ENCODE peak calls at places on chromosomes 5 and 9, in nine cellular contexts. O is breast epithelium, T is GM23338, X is sigmoid colon, B is spleen, Y is stomach, U is suprapubic skin, N is GM12878, E is Panc1. K is an unnamed sample. For H3K4me1, the result is how much of the 10 kb centered on the place peaks cover.

GRCh38 chr5:169280696-169281095 is 20.2 kb downstream of the SLIT3 start:
- DNase-seq in T (no peak), E (no peak), X (no peak), N (no peak), B (no peak), Y (no peak), O (no peak), U (no peak), K (no peak)

GRCh38 chr9:72991772-72992171 is 38.9 kb upstream of the ALDH1A1 start:
- DNase-seq in X (no peak), E (no peak), N (no peak), Y (no peak), B (no peak), U (no peak), O (no peak), T (no peak), K (no peak)

GRCh38 chr5:78887384-78888118 is 97.6 kb downstream of the ARSB start:
- DNase-seq in X (no peak), B (no peak), E (no peak), Y (no peak), T (no peak), O (no peak), N (peak), U (no peak), K (no peak)

GRCh38 chr9:78562021-78562420 is 265.1 kb downstream of the PSAT1 start:
- DNase-seq in Y (no peak), N (no peak), X (no peak), U (no peak), T (no peak), O (no peak), E (no peak), B (no peak), K (no peak)

GRCh38 chr5:163565492-163565891 is 60.1 kb downstream of the MAT2B start:
- DNase-seq in T (peak), N (no peak), Y (no peak), B (no peak), U (no peak), O (no peak), E (no peak), X (no peak), K (no peak)

GRCh38 chr5:1276930-1277329 is 17.9 kb downstream of the TERT start:
- DNase-seq in X (no peak), E (no peak), Y (no peak), B (no peak), O (no peak), N (no peak), T (no peak), U (no peak), K (no peak)

GRCh38 chr5:16983972-16984371 is 47.9 kb upstream of the MYO10 start:
- DNase-seq in E (no peak), N (no peak), T (peak), O (no peak), Y (no peak), X (no peak), U (no peak), B (no peak), K (no peak)

GRCh38 chr9:4108708-4109444 is 191.0 kb downstream of the GLIS3 start:
- DNase-seq in X (no peak), E (no peak), T (no peak), Y (no peak), O (no peak), U (no peak), B (no peak), N (no peak), K (no peak)

GRCh38 chr5:148972958-148973357 is 89.9 kb downstream of the SH3TC2 start:
- DNase-seq in O (no peak), E (peak), B (no peak), N (no peak), T (no peak), U (no peak), Y (peak), X (peak), K (no peak)

GRCh38 chr9:137301086-137301947 is 754 bp downstream of the NRARP start:
- DNase-seq in U (no peak), N (no peak), Y (peak), E (no peak), O (no peak), T (peak), B (no peak), X (no peak), K (no peak)

GRCh38 chr5:92944903-92945629 is 636.0 kb downstream of the NR2F1-AS1 start:
- DNase-seq in O (no peak), X (no peak), E (no peak), T (no peak), N (no peak), B (no peak), Y (no peak), U (no peak), K (no peak)

GRCh38 chr5:135160036-135160675 is 126.1 kb upstream of the PITX1 start:
- DNase-seq in Y (no peak), T (no peak), O (no peak), U (no peak), E (no peak), N (no peak), B (no peak), X (no peak), K (no peak)

GRCh38 chr9:96603305-96604004 is 16.2 kb downstream of the CDC14B start:
- DNase-seq in Y (no peak), B (no peak), N (no peak), E (no peak), O (no peak), X (no peak), T (no peak), U (no peak), K (no peak)

GRCh38 chr9:127878001-127878651 is 651 bp upstream of the AK1 start:
- DNase-seq in Y (no peak), U (no peak), E (no peak), X (peak), N (no peak), T (peak), O (no peak), B (no peak), K (no peak)

GRCh38 chr5:176410486-176411180 is 5.7 kb downstream of the CLTB start:
- DNase-seq in B (no peak), T (no peak), O (no peak), N (no peak), Y (no peak), E (no peak), X (no peak), U (peak), K (no peak)

GRCh38 chr9:125255781-125256391 is 5.7 kb upstream of the GAPVD1 start:
- DNase-seq in B (no peak), E (no peak), X (no peak), Y (no peak), T (peak), U (no peak), N (no peak), O (no peak), K (no peak)

GRCh38 chr9:96644137-96644536 is 11.0 kb downstream of the PRXL2C start:
- DNase-seq in E (no peak), Y (no peak), B (no peak), O (no peak), N (no peak), U (no peak), T (no peak), X (no peak), K (no peak)

GRCh38 chr5:9922719-9923118 is 292.6 kb upstream of the TAS2R1 start:
- DNase-seq in E (no peak), N (no peak), U (no peak), Y (no peak), X (no peak), B (no peak), O (no peak), T (no peak), K (no peak)

GRCh38 chr5:108935602-108936001 is 187.9 kb downstream of the FER start:
- DNase-seq in E (no peak), U (no peak), Y (no peak), O (no peak), N (no peak), X (no peak), T (no peak), B (no peak), K (no peak)

GRCh38 chr9:72292184-72292787 is 72.7 kb downstream of the ZFAND5 start:
- DNase-seq in T (peak), U (no peak), O (no peak), Y (no peak), B (no peak), X (no peak), N (no peak), E (no peak), K (no peak)

GRCh38 chr5:176778921-176779465 is 31.4 kb upstream of the UNC5A start:
- DNase-seq in U (peak), N (no peak), X (peak), B (peak), E (no peak), T (no peak), Y (no peak), O (no peak), K (no peak)

GRCh38 chr9:126411948-126412284 is 85.3 kb downstream of the MVB12B start:
- DNase-seq in Y (no peak), X (no peak), T (no peak), E (no peak), N (no peak), U (no peak), B (no peak), O (no peak), K (no peak)

GRCh38 chr5:122498163-122498562 is 186.1 kb downstream of the SNCAIP start:
- DNase-seq in B (no peak), N (no peak), U (no peak), T (peak), X (no peak), E (no peak), Y (no peak), O (no peak), K (no peak)
- TF ChIP-seq CTCF in B (no peak), N (peak), U (no peak), T (peak), X (no peak), E (peak), Y (no peak), O (no peak), K (no peak)

DNA sequence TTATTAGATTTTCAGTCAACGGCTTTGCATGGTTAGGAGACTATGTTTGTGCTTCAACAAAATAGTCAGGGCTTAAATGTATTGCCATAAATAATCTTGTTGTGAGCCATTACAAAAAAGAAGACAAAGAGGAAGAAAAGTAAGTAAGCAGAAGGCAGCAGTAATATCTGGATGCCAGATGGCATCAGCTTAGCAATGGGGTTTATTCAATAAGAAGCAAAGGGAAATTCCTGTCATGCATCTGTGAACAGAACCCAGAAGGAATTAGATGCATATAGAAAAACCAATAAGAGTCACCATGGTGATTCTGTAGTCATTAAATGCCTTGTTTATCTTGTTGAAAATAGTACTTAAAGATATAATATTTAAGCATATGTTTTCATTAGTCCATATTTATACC is 215.9 kb downstream of the ADAMTSL1 start:
- DNase-seq in B (no peak), Y (no peak), T (no peak), X (no peak), O (no peak), E (no peak), U (no peak), N (no peak), K (no peak)
- H3K4me1 ChIP-seq in B (under half), Y (under half), T (under half), X (under half), O (under half), E (under half), U (under half), N (under half), K (under half)

GRCh38 chr5:43699910-43700309 is 96.9 kb downstream of the NNT start:
- DNase-seq in U (no peak), Y (no peak), E (no peak), O (no peak), T (no peak), X (no peak), B (no peak), N (no peak), K (no peak)
- TF ChIP-seq POLR2AphosphoS5 in U (no peak), Y (no peak), E (no peak), O (no peak), T (no peak), X (no peak), B (no peak), N (no peak), K (no peak)

GRCh38 chr5:131533844-131534243 is 101.2 kb downstream of the RAPGEF6 start:
- DNase-seq in X (no peak), N (no peak), T (peak), U (no peak), B (no peak), O (no peak), Y (no peak), E (no peak), K (no peak)
- TF ChIP-seq CTCF in X (no peak), N (no peak), T (peak), U (no peak), B (no peak), O (no peak), Y (no peak), E (peak), K (no peak)

GRCh38 chr9:135921749-135922310 is 14.5 kb upstream of the CAMSAP1 start:
- DNase-seq in U (no peak), T (no peak), B (peak), Y (no peak), E (no peak), N (no peak), O (no peak), X (no peak), K (no peak)
- H3K4me1 ChIP-seq in U (under half), T (under half), B (under half), Y (under half), E (under half), N (under half), O (under half), X (under half), K (under half)

DNA sequence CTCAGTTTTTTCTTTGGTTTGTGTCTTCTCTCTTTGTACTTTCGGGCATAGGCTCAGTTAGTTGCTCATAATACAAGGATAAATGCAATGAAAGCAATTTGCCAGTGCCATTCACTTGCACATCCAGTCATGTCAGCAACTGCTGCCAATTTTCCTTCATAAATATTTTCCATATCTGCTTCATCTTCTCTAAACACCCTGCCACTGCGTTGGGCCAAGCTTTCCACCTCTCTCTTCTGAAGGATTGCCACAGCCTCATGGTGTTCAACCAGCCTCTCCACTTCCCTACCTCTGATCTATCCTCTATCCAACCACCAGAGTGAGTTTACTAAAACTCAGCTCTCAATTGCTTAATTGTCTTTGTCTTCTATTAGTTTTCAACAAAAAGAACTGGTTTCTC is 192.5 kb upstream of the ZNF462 start:
- DNase-seq in E (no peak), U (no peak), O (peak), T (no peak), X (no peak), B (no peak), N (no peak), Y (peak), K (no peak)
- TF ChIP-seq POLR2AphosphoS5 in E (no peak), U (no peak), O (peak), T (no peak), X (no peak), B (no peak), N (no peak), Y (no peak), K (no peak)

K was measured in upper lobe of left lung.